ENCODE peak calls at places on chromosomes 3 and 15, in eight cellular contexts. G is stimulated activated CD8-positive, alpha-beta memory T cell treated with anti-CD3 and anti-CD28 coated beads, Interleukin-15, amount 100 ng/mL, for 24 hours; V is HL-60; W is OCI-LY7; T is AG08396; I is T47D; P is naive thymus-derived CD8-positive, alpha-beta T cell; K is HT1080. M is an unnamed sample.

GRCh38 chr3:183158552-183159006 is 4.0 kb downstream of the LAMP3 start:
- DNase-seq in W (peak), P (no peak), K (peak), I (no peak), T (peak), V (no peak), G (no peak), M (no peak)

GRCh38 chr15:28097656-28098359 is 1.3 kb downstream of the OCA2 start:
- DNase-seq in P (no peak), G (no peak), K (no peak), T (no peak), I (no peak), W (no peak), V (no peak), M (no peak)

GRCh38 chr15:65916664-65917406 is 47.5 kb downstream of the RAB11A start:
- DNase-seq in P (no peak), T (peak), K (peak), V (no peak), W (peak), G (no peak), I (peak), M (peak)

GRCh38 chr15:45980376-45980775 is 345.5 kb downstream of the SQOR start:
- DNase-seq in I (peak), K (no peak), P (no peak), T (no peak), W (no peak), V (no peak), G (no peak), M (no peak)

GRCh38 chr3:31878231-31878838 is 102.7 kb downstream of the OSBPL10 start:
- DNase-seq in P (no peak), V (no peak), W (no peak), G (no peak), I (no peak), K (no peak), T (no peak), M (no peak)

GRCh38 chr15:59329570-59330350 is 42.9 kb downstream of the MYO1E start:
- DNase-seq in P (no peak), W (no peak), G (no peak), T (peak), I (no peak), K (no peak), V (no peak), M (no peak)

GRCh38 chr3:57298041-57298440 is 5.6 kb upstream of the ASB14 start:
- DNase-seq in P (no peak), W (no peak), V (no peak), I (no peak), K (peak), T (no peak), G (no peak), M (no peak)

GRCh38 chr15:35168464-35168863 is 83.4 kb upstream of the NANOGP8 start:
- DNase-seq in T (peak), I (no peak), G (no peak), W (no peak), V (no peak), P (no peak), K (peak), M (no peak)

GRCh38 chr3:182215881-182216280 is 504.2 kb downstream of the SOX2 start:
- DNase-seq in W (no peak), P (no peak), K (no peak), V (no peak), I (no peak), G (no peak), T (no peak), M (peak)

GRCh38 chr3:188169826-188170455 is 16.0 kb downstream of the LPP start:
- DNase-seq in K (no peak), V (no peak), W (no peak), T (no peak), G (no peak), P (no peak), I (no peak), M (no peak)

GRCh38 chr3:197224034-197224444 is 74.4 kb downstream of the DLG1 start:
- DNase-seq in G (no peak), W (peak), P (no peak), T (peak), I (peak), V (peak), K (peak), M (peak)

GRCh38 chr15:29765898-29766537 is 56.2 kb downstream of the TJP1 start:
- DNase-seq in P (no peak), G (no peak), W (no peak), T (peak), K (no peak), V (no peak), I (no peak), M (no peak)

M was measured in NCI-H146.